ENCODE peak calls at places on chromosomes 7 and 10, in eight cellular contexts. O is AG09319, M is spleen, A is HTR-8/SVneo, U is esophagus squamous epithelium, R is mesendoderm, P is NCI-H1105 treated with DMSO at 0.1 percent for 48 hours, N is NCI-H1417 treated with DMSO at 0.1 percent for 48 hours. X is an unnamed sample.

GRCh38 chr7:157712666-157713235 is 375.9 kb downstream of the DNAJB6 start:
- DNase-seq in O (no peak), R (no peak), P (no peak), U (no peak), M (peak), N (no peak), A (no peak), X (no peak)

GRCh38 chr10:18822156-18822555 is 162.9 kb downstream of the ARL5B start:
- DNase-seq in P (no peak), M (no peak), N (no peak), R (peak), O (no peak), U (no peak), A (no peak), X (peak)

GRCh38 chr7:147089608-147090007 is 973.0 kb downstream of the CNTNAP2 start:
- DNase-seq in N (no peak), A (no peak), M (no peak), R (no peak), U (no peak), O (no peak), P (no peak), X (no peak)

GRCh38 chr10:62036186-62037081 is 134.9 kb downstream of the ARID5B start:
- DNase-seq in P (no peak), M (no peak), O (no peak), U (no peak), R (no peak), N (no peak), A (no peak), X (peak)

GRCh38 chr7:1859266-1860035 is 189.4 kb downstream of the ELFN1 start:
- DNase-seq in A (no peak), U (no peak), P (no peak), N (no peak), R (no peak), O (no peak), M (peak), X (no peak)

GRCh38 chr7:174704-175103 is 17.7 kb upstream of the FAM20C start:
- DNase-seq in N (no peak), O (no peak), U (no peak), R (no peak), M (no peak), P (no peak), A (no peak), X (no peak)

GRCh38 chr7:43328785-43329380 is 216.4 kb downstream of the HECW1 start:
- DNase-seq in P (no peak), O (no peak), M (no peak), R (peak), N (no peak), U (no peak), A (no peak), X (no peak)

GRCh38 chr7:26681819-26682418 is 182.5 kb downstream of the SKAP2 start:
- DNase-seq in R (no peak), P (peak), N (no peak), U (no peak), O (no peak), A (no peak), M (no peak), X (peak)

GRCh38 chr10:73917566-73918305 is 6.8 kb downstream of the PLAU start:
- DNase-seq in U (no peak), M (no peak), P (no peak), A (no peak), R (no peak), N (no peak), O (no peak), X (peak)

GRCh38 chr7:100221767-100222444 is 2.2 kb downstream of the PVRIG start:
- DNase-seq in A (no peak), P (no peak), M (no peak), R (no peak), O (no peak), N (no peak), U (no peak), X (no peak)

GRCh38 chr7:64849250-64849923 is 53.7 kb upstream of the ZNF273 start:
- DNase-seq in U (no peak), R (peak), O (no peak), M (no peak), N (no peak), P (peak), A (no peak), X (no peak)

GRCh38 chr7:149460493-149461330 is at the start of gene ZNF777:
- DNase-seq in R (peak), U (peak), O (peak), M (peak), A (peak), P (peak), N (peak), X (peak)

GRCh38 chr7:1675673-1676549 is 5.8 kb downstream of the ELFN1 start:
- DNase-seq in U (no peak), N (no peak), P (no peak), O (no peak), A (no peak), R (no peak), M (peak), X (no peak)

GRCh38 chr7:50632561-50633413 is 67.6 kb upstream of the DDC start:
- DNase-seq in R (peak), O (no peak), U (no peak), P (peak), N (no peak), M (no peak), A (no peak), X (peak)

GRCh38 chr10:16809074-16809718 is 8.0 kb downstream of the RSU1 start:
- DNase-seq in A (peak), O (no peak), R (peak), U (no peak), M (no peak), P (no peak), N (no peak), X (peak)

GRCh38 chr7:69893915-69894314 is 295.6 kb downstream of the AUTS2 start:
- DNase-seq in O (no peak), R (peak), M (no peak), N (peak), U (no peak), A (peak), P (peak), X (no peak)

GRCh38 chr7:92205987-92206386 is 27.0 kb upstream of the LRRD1 start:
- DNase-seq in O (no peak), P (no peak), R (peak), N (no peak), M (no peak), A (no peak), U (no peak), X (no peak)

GRCh38 chr7:157782041-157782440 is 445.2 kb downstream of the DNAJB6 start:
- DNase-seq in M (no peak), O (no peak), R (no peak), N (no peak), A (no peak), P (no peak), U (no peak), X (no peak)

GRCh38 chr10:47378606-47379444 is 5.3 kb downstream of the ZNF488 start:
- DNase-seq in O (no peak), M (peak), P (no peak), A (no peak), U (no peak), R (no peak), N (no peak), X (no peak)

GRCh38 chr10:69363666-69364065 is 53.1 kb downstream of the TACR2 start:
- DNase-seq in R (no peak), N (no peak), U (no peak), A (no peak), P (no peak), O (no peak), M (no peak), X (no peak)

GRCh38 chr10:44377651-44378310 is 7.1 kb downstream of the CXCL12 start:
- DNase-seq in P (no peak), O (no peak), U (no peak), A (no peak), R (no peak), N (no peak), M (peak), X (no peak)

GRCh38 chr10:49165940-49166803 is 22.0 kb downstream of the TMEM273 start:
- DNase-seq in O (no peak), N (no peak), A (no peak), U (no peak), R (peak), M (no peak), P (no peak), X (no peak)

X was measured in mesenchymal stem cell.